ENCODE peak calls at places on chromosome 4, in four cellular contexts. D, H, I and Y are unnamed samples.

GRCh38 chr4:149552601-149553000 is 263.0 kb downstream of the IQCM start:
- DNase-seq in I (no peak), H (no peak), D (no peak), Y (no peak)

GRCh38 chr4:113141901-113142346 is 92.5 kb downstream of the ANK2 start:
- DNase-seq in I (no peak), H (no peak), D (no peak), Y (no peak)

GRCh38 chr4:102684605-102685052 is 76.1 kb downstream of the MANBA start:
- DNase-seq in D (no peak), I (peak), H (peak), Y (no peak)

GRCh38 chr4:167234388-167234881 is at the start of gene SPOCK3:
- DNase-seq in D (no peak), I (no peak), H (no peak), Y (no peak)

GRCh38 chr4:162443510-162443909 is 279.7 kb upstream of the FSTL5 start:
- DNase-seq in I (no peak), D (no peak), H (no peak), Y (no peak)

GRCh38 chr4:175424111-175424510 is 388.0 kb downstream of the GPM6A start:
- DNase-seq in D (no peak), I (no peak), H (no peak), Y (no peak)

GRCh38 chr4:149795256-149795655 is 20.4 kb downstream of the IQCM start:
- DNase-seq in H (no peak), I (no peak), D (no peak), Y (no peak)

GRCh38 chr4:109614466-109614865 is 54.4 kb downstream of the MCUB start:
- DNase-seq in I (no peak), D (no peak), H (no peak), Y (no peak)

GRCh38 chr4:89161841-89162240 is 50.5 kb downstream of the TIGD2 start:
- DNase-seq in D (no peak), H (no peak), I (no peak), Y (no peak)

GRCh38 chr4:177450421-177451107 is 8.3 kb upstream of the AGA start:
- DNase-seq in I (no peak), H (no peak), D (peak), Y (no peak)

GRCh38 chr4:17719106-17719505 is 62.3 kb downstream of the FAM184B start:
- DNase-seq in D (no peak), I (no peak), H (no peak), Y (no peak)

GRCh38 chr4:175671491-175671934 is 140.6 kb downstream of the GPM6A start:
- DNase-seq in D (no peak), I (no peak), H (no peak), Y (no peak)

GRCh38 chr4:166315721-166316467 is 442.9 kb downstream of the TLL1 start:
- DNase-seq in I (no peak), D (no peak), H (no peak), Y (no peak)

GRCh38 chr4:73619351-73619750 is 885 bp downstream of the RASSF6 start:
- DNase-seq in H (no peak), I (no peak), D (no peak), Y (no peak)

GRCh38 chr4:119105605-119106004 is 30.0 kb upstream of the MYOZ2 start:
- DNase-seq in D (no peak), H (no peak), I (no peak), Y (no peak)

GRCh38 chr4:23878235-23878861 is 11.5 kb downstream of the PPARGC1A start:
- DNase-seq in H (no peak), I (no peak), D (no peak), Y (no peak)

GRCh38 chr4:99235955-99236354 is 16.9 kb upstream of the ADH6 start:
- DNase-seq in H (no peak), I (no peak), D (no peak), Y (no peak)

GRCh38 chr4:78033859-78034258 is 23.3 kb upstream of the FRAS1 start:
- DNase-seq in I (no peak), H (no peak), D (no peak), Y (no peak)

GRCh38 chr4:8819421-8820177 is 52.0 kb downstream of the HMX1 start:
- DNase-seq in I (no peak), D (no peak), H (no peak), Y (no peak)

GRCh38 chr4:94472056-94472826 is 20.5 kb downstream of the PDLIM5 start:
- DNase-seq in H (no peak), I (no peak), D (no peak), Y (no peak)

GRCh38 chr4:113958766-113959540 is 20.5 kb downstream of the ARSJ start:
- DNase-seq in H (no peak), I (no peak), D (no peak), Y (no peak)

GRCh38 chr4:118337954-118338353 is 14.8 kb downstream of the PRSS12 start:
- DNase-seq in I (no peak), H (no peak), D (no peak), Y (no peak)

GRCh38 chr4:108427946-108428345 is 192.4 kb upstream of the RPL34 start:
- DNase-seq in D (no peak), H (no peak), I (no peak), Y (no peak)

GRCh38 chr4:184845367-184846011 is 19.7 kb upstream of the ACSL1 start:
- DNase-seq in H (no peak), I (no peak), D (no peak), Y (no peak)

GRCh38 chr4:76055005-76055404 is 19.1 kb upstream of the CXCL11 start:
- DNase-seq in I (peak), D (no peak), H (no peak), Y (peak)

GRCh38 chr4:186723207-186724047 is at the start of gene FAT1:
- DNase-seq in I (no peak), D (peak), H (peak), Y (peak)

GRCh38 chr4:107760281-107760947 is 40.4 kb upstream of the PAPSS1 start:
- DNase-seq in I (no peak), H (peak), D (no peak), Y (no peak)

GRCh38 chr4:61149278-61149677 is 50.8 kb upstream of the ADGRL3 start:
- DNase-seq in H (peak), I (no peak), D (peak), Y (no peak)

GRCh38 chr4:152860057-152860456 is 76.1 kb upstream of the FHDC1 start:
- DNase-seq in H (no peak), D (no peak), I (no peak), Y (no peak)

GRCh38 chr4:56727150-56727549 is 46.1 kb upstream of the HOPX start:
- DNase-seq in D (no peak), H (no peak), I (no peak), Y (no peak)

GRCh38 chr4:82491251-82491960 is 61.0 kb downstream of the ENOPH1 start:
- DNase-seq in I (no peak), H (no peak), D (no peak), Y (no peak)

GRCh38 chr4:76251448-76252270 is at the start of gene FAM47E:
- DNase-seq in I (no peak), H (peak), D (peak), Y (peak)

GRCh38 chr4:47930971-47931804 is 16.8 kb upstream of the NFXL1 start:
- DNase-seq in H (no peak), I (no peak), D (no peak), Y (no peak)

GRCh38 chr4:7842384-7843279 is 97.0 kb downstream of the AFAP1 start:
- DNase-seq in I (no peak), D (no peak), H (no peak), Y (no peak)

DNA sequence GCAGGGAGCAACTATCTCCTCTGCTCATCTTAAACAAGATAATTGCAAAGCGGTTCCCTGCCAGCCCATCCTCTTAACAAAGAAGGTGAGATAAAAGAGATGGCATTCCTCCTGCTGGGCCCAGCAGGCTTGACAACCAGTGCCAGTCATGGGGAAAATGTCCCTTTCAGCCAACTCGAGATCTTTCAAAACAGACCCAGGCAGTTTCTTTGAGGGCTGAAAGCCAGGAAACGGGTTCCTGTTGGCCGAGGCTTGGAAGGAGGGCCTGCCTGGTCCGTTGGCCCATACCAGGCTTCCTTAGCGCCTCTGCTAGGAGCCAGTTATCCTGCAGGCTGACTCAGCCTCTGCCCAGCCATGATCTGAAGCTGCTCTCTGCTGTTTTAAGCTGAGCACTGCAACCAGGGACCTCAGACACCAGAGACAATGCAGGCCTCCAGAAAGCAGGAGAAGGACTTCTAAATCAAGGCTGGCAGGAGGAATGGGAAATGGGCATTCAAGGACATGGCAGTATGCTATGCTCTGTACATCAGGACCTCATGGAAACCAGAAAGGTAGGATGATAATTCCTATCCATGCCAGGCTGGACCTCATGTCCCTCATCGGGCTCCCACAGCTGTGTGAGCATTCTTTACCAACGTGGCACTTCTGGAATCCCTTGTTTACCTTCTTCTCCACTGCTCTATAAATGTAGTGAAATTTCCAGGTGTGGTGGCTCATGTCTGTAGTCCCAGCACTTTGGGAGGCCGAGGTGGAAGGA is 42.4 kb upstream of the SLC2A9 start:
- DNase-seq in I (no peak), D (peak), H (peak), Y (no peak)
- TF ChIP-seq SPI1 in I (no peak), D (no peak), H (no peak), Y (no peak)

GRCh38 chr4:55398461-55398860 is 2.7 kb downstream of the TMEM165 start:
- DNase-seq in H (peak), D (no peak), I (no peak), Y (no peak)
- TF ChIP-seq POLR2AphosphoS5 in H (no peak), D (no peak), I (no peak), Y (no peak)

GRCh38 chr4:165301833-165302232 is 25.6 kb upstream of the MSMO1 start:
- DNase-seq in I (no peak), D (no peak), H (no peak), Y (peak)
- TF ChIP-seq SPI1 in I (no peak), D (no peak), H (no peak), Y (no peak)

GRCh38 chr4:1714303-1715001 is 2.3 kb upstream of the SLBP start:
- DNase-seq in H (peak), I (no peak), D (peak), Y (no peak)

GRCh38 chr4:1715002-1715761 is 3.1 kb upstream of the SLBP start:
- DNase-seq in I (no peak), H (peak), D (peak), Y (no peak)

GRCh38 chr4:1716065-1716945 is 4.2 kb upstream of the SLBP start:
- DNase-seq in D (no peak), I (no peak), H (no peak), Y (no peak)

GRCh38 chr4:1718095-1718850 is 2.9 kb downstream of the TMEM129 start:
- DNase-seq in H (no peak), D (no peak), I (no peak), Y (no peak)

DNA sequence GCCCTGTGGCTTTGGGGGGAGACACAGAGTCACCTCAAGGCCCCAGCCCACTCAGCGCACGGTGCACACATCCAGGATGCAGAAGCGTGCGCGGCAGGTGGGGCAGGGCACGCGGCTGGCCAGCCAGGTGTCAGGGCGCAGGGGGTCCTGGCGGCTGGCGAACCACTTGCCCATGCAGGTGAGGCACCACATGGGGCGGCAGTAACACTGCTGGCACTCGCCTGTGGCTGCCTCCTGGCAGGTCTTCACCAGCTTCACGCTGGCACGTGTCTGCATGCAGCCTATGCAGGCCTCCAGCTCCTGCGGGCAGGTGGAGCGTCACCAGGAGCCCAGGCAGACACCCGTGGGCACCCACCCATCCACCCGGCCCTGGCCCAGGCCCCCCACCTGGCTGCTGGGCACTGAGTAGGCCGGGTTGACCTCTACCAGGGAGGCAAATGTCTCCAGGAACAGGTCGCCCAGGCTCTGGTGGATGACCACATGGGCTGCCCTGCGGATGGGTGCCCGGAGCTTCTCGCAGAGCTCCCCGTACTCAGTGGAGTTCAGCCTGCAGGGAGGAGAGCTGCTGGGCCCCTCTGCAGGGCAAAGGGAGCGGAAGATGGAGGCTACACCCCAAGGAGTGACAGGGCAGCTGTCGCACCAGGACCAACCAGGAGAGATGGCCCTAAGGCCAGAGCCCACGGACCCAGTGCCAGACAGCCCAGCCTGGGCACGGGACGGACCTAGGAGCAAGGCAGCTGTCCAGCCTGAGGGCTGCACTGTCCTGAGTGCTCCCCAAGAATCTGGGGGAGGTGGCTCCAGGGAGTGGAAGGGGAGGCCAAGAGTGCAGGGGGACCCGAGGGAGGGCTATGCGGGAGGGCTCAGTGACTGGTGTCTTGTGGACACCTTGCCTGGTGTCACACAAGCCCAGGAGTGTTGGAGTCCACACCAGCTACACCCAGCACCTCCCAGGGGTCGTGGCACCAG is 3.7 kb downstream of the TMEM129 start:
- DNase-seq in D (no peak), I (no peak), H (no peak), Y (no peak)
- TF ChIP-seq POLR2AphosphoS5 in D (no peak), I (peak), H (no peak), Y (peak)

GRCh38 chr4:85756938-85757337 is 282.0 kb downstream of the ARHGAP24 start:
- DNase-seq in H (peak), I (no peak), D (no peak), Y (no peak)
- TF ChIP-seq SPI1 in H (no peak), I (no peak), D (no peak), Y (no peak)